ENCODE peak calls at places on chromosomes 3 and 15, in six cellular contexts. S is neuronal stem cell, Q is mesenchymal stem cell, B is IMR-90, E is trophoblast cell, K is H1. A is an unnamed sample.

GRCh38 chr3:51328206-51328605 is 56.9 kb upstream of the MANF start:
- DNase-seq in S (no peak), Q (no peak), B (no peak), E (no peak), K (no peak), A (no peak)

GRCh38 chr3:143648218-143648617 is 200.1 kb downstream of the SLC9A9 start:
- DNase-seq in S (no peak), Q (no peak), B (no peak), E (peak; percentile 39), K (no peak), A (no peak)

GRCh38 chr3:139111392-139112229 is 66.9 kb upstream of the PRR23C start:
- DNase-seq in S (peak; percentile 51), Q (peak; percentile 54), B (peak; percentile 55), E (peak; percentile 73), K (peak; percentile 10), A (peak; percentile 73)

GRCh38 chr3:23035927-23036640 is 167.0 kb upstream of the UBE2E2 start:
- DNase-seq in S (peak; percentile 24), Q (no peak), B (no peak), E (no peak), K (no peak), A (peak; percentile 61)

GRCh38 chr3:63654246-63654645 is 1.8 kb downstream of the SNTN start:
- DNase-seq in S (no peak), Q (no peak), B (peak; percentile 20), E (peak; percentile 76), K (no peak), A (no peak)

GRCh38 chr3:59771760-59772159 is 721.9 kb upstream of the CFAP20DC start:
- DNase-seq in S (no peak), Q (peak; percentile 81), B (peak; percentile 94), E (peak; percentile 91), K (no peak), A (no peak)

GRCh38 chr15:34952481-34952880 is 17.1 kb downstream of the AQR start:
- DNase-seq in S (no peak), Q (no peak), B (no peak), E (no peak), K (no peak), A (no peak)

GRCh38 chr15:31471731-31472430 is 145.2 kb downstream of the KLF13 start:
- DNase-seq in S (no peak), Q (peak; percentile 84), B (peak; percentile 96), E (peak; percentile 83), K (no peak), A (peak; percentile 5)

GRCh38 chr15:75544273-75544862 is 34.7 kb downstream of the PTPN9 start:
- DNase-seq in S (no peak), Q (no peak), B (no peak), E (no peak), K (no peak), A (no peak)

GRCh38 chr15:84915011-84915958 is 30.8 kb downstream of the SLC28A1 start:
- DNase-seq in S (no peak), Q (peak; percentile 93), B (peak; percentile 86), E (peak; percentile 100), K (no peak), A (peak; percentile 60)

GRCh38 chr15:29141206-29141907 is 128.3 kb downstream of the NSMCE3 start:
- DNase-seq in S (no peak), Q (no peak), B (no peak), E (no peak), K (no peak), A (peak; percentile 23)

GRCh38 chr15:77418341-77419049 is 1.4 kb downstream of the PEAK1 start:
- DNase-seq in S (no peak), Q (peak; percentile 48), B (peak; percentile 49), E (no peak), K (no peak), A (no peak)

GRCh38 chr3:69665026-69665739 is 74.1 kb upstream of the MITF start:
- DNase-seq in S (no peak), Q (peak; percentile 39), B (no peak), E (peak; percentile 28), K (no peak), A (no peak)

GRCh38 chr15:52295421-52295991 is at the start of gene MYO5C:
- DNase-seq in S (peak; percentile 52), Q (no peak), B (no peak), E (peak; percentile 30), K (peak; percentile 57), A (peak; percentile 92)

GRCh38 chr3:72860846-72861245 is 12.6 kb upstream of the SHQ1 start:
- DNase-seq in S (no peak), Q (no peak), B (no peak), E (no peak), K (no peak), A (no peak)

GRCh38 chr15:52262364-52262763 is 33.2 kb downstream of the MYO5C start:
- DNase-seq in S (peak; percentile 18), Q (peak; percentile 19), B (no peak), E (no peak), K (no peak), A (no peak)

GRCh38 chr3:190122198-190122771 is 1.6 kb upstream of the P3H2 start:
- DNase-seq in S (no peak), Q (peak; percentile 71), B (peak; percentile 83), E (peak; percentile 17), K (no peak), A (no peak)
- H2AK5ac ChIP-seq in S (no peak overlapping the region), Q (peak overlapping the region; percentile 30), B (peak overlapping the region; percentile 97), E (no peak overlapping the region), K (no peak overlapping the region), A (no peak overlapping the region)

DNA sequence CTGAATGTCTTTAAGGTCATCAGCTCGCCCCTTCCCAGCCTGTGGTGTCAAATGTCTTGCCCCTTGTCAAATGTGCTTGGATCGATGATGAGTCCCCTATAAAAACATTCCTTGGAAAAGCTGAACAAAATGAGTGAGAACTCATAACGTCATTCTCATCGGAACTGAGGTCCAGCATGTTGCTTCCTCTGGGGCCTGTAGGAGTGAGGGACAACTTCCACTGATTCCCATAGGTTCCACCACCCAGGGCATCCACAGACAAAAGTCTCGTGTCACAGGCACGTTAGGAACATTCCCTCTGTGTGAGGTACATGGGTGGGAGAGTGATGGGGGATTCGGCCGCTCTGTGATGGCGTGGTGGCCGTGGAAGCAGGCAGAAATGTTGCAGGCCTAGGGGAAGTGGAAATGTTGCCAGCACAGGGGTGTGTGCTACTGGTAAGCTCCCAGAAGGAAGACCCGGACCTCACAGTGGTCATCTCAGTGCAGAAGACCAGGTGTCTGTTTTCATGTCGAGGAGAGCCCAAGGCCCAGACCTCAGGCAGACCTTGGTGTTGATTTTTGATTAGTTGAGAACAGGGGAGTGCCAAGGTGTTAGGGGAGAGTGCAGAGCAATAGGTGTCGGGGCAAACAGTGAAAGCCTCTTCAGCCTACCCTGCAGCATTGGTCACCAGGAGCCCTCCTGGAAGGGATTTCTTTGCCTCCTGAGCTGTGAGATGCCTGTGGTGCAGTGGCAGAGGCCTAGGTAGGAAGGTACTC is 96.8 kb downstream of the SNRPN start:
- DNase-seq in S (no peak), Q (no peak), B (no peak), E (no peak), K (no peak), A (peak; percentile 21)
- H3K9me3 ChIP-seq in S (peaks cover 79% of the 10 kb centered on the region), Q (peaks cover 94% of the 10 kb centered on the region), B (peaks cover 89% of the 10 kb centered on the region), E (peaks cover 70% of the 10 kb centered on the region), K (peaks cover 68% of the 10 kb centered on the region), A (peaks cover 68% of the 10 kb centered on the region)

GRCh38 chr3:12966847-12967750 is 106.1 kb downstream of the IQSEC1 start:
- DNase-seq in S (no peak), Q (peak; percentile 43), B (peak; percentile 22), E (peak; percentile 26), K (no peak), A (peak; percentile 50)

GRCh38 chr3:12969487-12969886 is 103.7 kb downstream of the IQSEC1 start:
- DNase-seq in S (no peak), Q (no peak), B (no peak), E (no peak), K (no peak), A (no peak)

GRCh38 chr3:12970684-12971083 is 102.5 kb downstream of the IQSEC1 start:
- DNase-seq in S (no peak), Q (no peak), B (no peak), E (no peak), K (no peak), A (no peak)

GRCh38 chr3:12967751-12968209 is 105.4 kb downstream of the IQSEC1 start:
- DNase-seq in S (peak; percentile 85), Q (peak; percentile 83), B (peak; percentile 83), E (peak; percentile 81), K (peak; percentile 60), A (peak; percentile 96)

DNA sequence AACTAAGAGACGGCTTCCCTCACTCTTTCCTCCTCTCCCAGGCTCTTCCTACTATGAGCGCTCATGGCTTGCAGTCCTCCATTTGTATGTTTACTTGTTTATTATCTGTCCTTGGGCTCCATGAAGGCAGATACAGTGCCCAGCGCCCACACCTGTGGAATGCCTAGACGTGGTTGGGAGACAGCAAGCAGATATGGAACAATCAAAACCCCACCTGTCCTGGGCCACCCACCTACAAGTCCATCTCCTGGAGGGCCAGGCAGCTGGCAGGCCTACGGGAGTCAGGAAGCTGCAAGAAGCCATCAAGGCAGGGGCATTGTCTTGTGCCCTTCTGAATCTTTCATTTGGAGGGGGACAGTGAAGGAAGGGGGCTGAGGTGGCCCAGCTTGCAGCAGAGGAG is 104.7 kb downstream of the IQSEC1 start:
- DNase-seq in S (no peak), Q (no peak), B (no peak), E (no peak), K (no peak), A (no peak)
- H2AK5ac ChIP-seq in S (peak overlapping the region; percentile 90), Q (no peak overlapping the region), B (peak overlapping the region; percentile 13), E (no peak overlapping the region), K (peak overlapping the region; percentile 59), A (no peak overlapping the region)

DNA sequence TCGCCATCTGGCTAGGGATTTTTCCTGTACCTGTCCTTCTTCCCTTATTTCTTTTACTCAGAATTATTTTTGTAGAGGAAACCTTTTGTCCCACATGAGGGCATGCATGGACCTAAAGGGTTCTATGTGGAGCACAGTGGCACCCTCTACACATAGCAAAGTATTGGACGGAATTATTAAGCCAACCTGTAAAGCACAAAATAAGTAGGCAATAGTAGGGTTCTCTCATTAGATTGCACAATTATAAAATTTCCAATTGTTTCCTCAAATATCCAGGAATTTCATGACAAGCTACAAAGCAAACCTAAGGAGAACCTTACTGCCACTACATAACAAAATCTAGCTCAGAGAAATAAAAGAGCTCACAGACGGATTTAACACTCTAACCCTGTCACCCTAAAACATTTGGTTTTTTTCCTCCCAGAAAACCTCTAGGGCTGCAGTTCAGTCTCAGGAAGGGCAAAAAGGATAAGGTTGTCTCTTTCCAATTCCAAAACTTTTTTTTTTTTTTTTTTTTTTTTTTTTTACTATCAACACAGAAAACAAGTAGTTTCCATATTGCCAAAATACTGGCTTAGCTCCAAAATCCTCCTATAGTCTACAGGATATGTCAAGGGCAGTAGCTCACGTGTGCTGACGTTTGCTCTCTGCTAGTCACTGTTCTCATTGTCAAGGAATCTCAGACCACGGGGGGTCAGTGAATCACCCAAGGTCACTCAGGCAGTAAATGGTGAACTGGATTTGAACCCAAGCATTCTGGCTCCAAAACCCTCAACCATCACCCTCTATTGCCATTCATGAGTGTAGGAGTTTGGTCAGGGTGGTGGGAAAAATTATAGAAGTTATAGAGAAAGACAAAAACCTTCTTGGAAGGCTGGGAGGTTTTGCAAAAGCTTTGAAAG is 52.3 kb downstream of the NCEH1 start:
- DNase-seq in S (no peak), Q (peak; percentile 94), B (peak; percentile 100), E (peak; percentile 66), K (no peak), A (no peak)
- H3K9me3 ChIP-seq in S (no peaks in the 10 kb centered on the region), Q (no peaks in the 10 kb centered on the region), B (no peaks in the 10 kb centered on the region), E (no peaks in the 10 kb centered on the region), K (no peaks in the 10 kb centered on the region), A (no peaks in the 10 kb centered on the region)

A was measured in H9.